ENCODE peak calls at places on chromosomes 6 and 20, in ten cellular contexts. B, H, P, W, F, S, N, U, Y and G are unnamed samples.

GRCh38 chr6:41683460-41684310 is 45.4 kb downstream of the MDFI start:
- DNase-seq in B (peak; percentile 79), H (no peak), P (peak; percentile 87), W (peak; percentile 82), F (peak; percentile 57), S (peak; percentile 65), N (peak; percentile 51), U (peak; percentile 75), Y (peak; percentile 75), G (peak; percentile 59)

GRCh38 chr6:40349566-40350192 is 237.5 kb downstream of the LRFN2 start:
- DNase-seq in B (no peak), H (no peak), P (no peak), W (no peak), F (no peak), S (no peak), N (no peak), U (no peak), Y (no peak), G (no peak)

GRCh38 chr20:46830886-46831632 is 63.6 kb upstream of the EYA2 start:
- DNase-seq in B (no peak), H (no peak), P (no peak), W (no peak), F (no peak), S (no peak), N (no peak), U (no peak), Y (no peak), G (no peak)

GRCh38 chr6:160804639-160805038 is 102.6 kb downstream of the PLG start:
- DNase-seq in B (no peak), H (no peak), P (no peak), W (no peak), F (no peak), S (no peak), N (no peak), U (no peak), Y (no peak), G (no peak)

GRCh38 chr6:91868539-91869202 is 1281.8 kb upstream of the MAP3K7 start:
- DNase-seq in B (no peak), H (no peak), P (no peak), W (no peak), F (no peak), S (no peak), N (no peak), U (no peak), Y (no peak), G (no peak)

GRCh38 chr6:33627876-33628275 is 6.8 kb downstream of the ITPR3 start:
- DNase-seq in B (no peak), H (no peak), P (no peak), W (no peak), F (no peak), S (no peak), N (no peak), U (no peak), Y (no peak), G (no peak)

GRCh38 chr20:40497781-40498691 is 191.0 kb downstream of the MAFB start:
- DNase-seq in B (no peak), H (no peak), P (no peak), W (peak; percentile 67), F (no peak), S (no peak), N (no peak), U (peak; percentile 72), Y (peak; percentile 22), G (no peak)

GRCh38 chr6:167146977-167147376 is 10.8 kb downstream of the GPR31 start:
- DNase-seq in B (no peak), H (no peak), P (no peak), W (no peak), F (no peak), S (no peak), N (no peak), U (no peak), Y (no peak), G (no peak)

GRCh38 chr6:156418253-156418652 is 358.9 kb upstream of the ARID1B start:
- DNase-seq in B (no peak), H (no peak), P (no peak), W (no peak), F (no peak), S (no peak), N (no peak), U (no peak), Y (no peak), G (no peak)

GRCh38 chr6:156421933-156422332 is 355.2 kb upstream of the ARID1B start:
- DNase-seq in B (no peak), H (no peak), P (no peak), W (no peak), F (peak; percentile 30), S (no peak), N (no peak), U (no peak), Y (no peak), G (no peak)

GRCh38 chr6:156423075-156423474 is 354.1 kb upstream of the ARID1B start:
- DNase-seq in B (no peak), H (no peak), P (no peak), W (no peak), F (no peak), S (no peak), N (no peak), U (no peak), Y (no peak), G (no peak)

GRCh38 chr6:156419594-156419993 is 357.6 kb upstream of the ARID1B start:
- DNase-seq in B (no peak), H (no peak), P (no peak), W (no peak), F (no peak), S (no peak), N (no peak), U (no peak), Y (no peak), G (no peak)

GRCh38 chr6:156420172-156420993 is 356.8 kb upstream of the ARID1B start:
- DNase-seq in B (no peak), H (no peak), P (no peak), W (no peak), F (no peak), S (no peak), N (peak; percentile 35), U (no peak), Y (no peak), G (no peak)
- TF ChIP-seq POLR2A in B (no peak), H (no peak), P (no peak), W (no peak), F (no peak), S (no peak), N (no peak), U (no peak), Y (no peak), G (no peak)

GRCh38 chr6:15132854-15133670 is 112.8 kb upstream of the JARID2 start:
- DNase-seq in B (peak; percentile 19), H (peak; percentile 95), P (no peak), W (no peak), F (peak; percentile 68), S (peak; percentile 82), N (peak; percentile 90), U (peak; percentile 7), Y (no peak), G (no peak)

GRCh38 chr6:15137086-15137485 is 108.8 kb upstream of the JARID2 start:
- DNase-seq in B (no peak), H (no peak), P (no peak), W (no peak), F (no peak), S (no peak), N (no peak), U (no peak), Y (no peak), G (no peak)

GRCh38 chr6:15129872-15130271 is 116.0 kb upstream of the JARID2 start:
- DNase-seq in B (no peak), H (no peak), P (no peak), W (no peak), F (no peak), S (no peak), N (no peak), U (no peak), Y (no peak), G (no peak)

DNA sequence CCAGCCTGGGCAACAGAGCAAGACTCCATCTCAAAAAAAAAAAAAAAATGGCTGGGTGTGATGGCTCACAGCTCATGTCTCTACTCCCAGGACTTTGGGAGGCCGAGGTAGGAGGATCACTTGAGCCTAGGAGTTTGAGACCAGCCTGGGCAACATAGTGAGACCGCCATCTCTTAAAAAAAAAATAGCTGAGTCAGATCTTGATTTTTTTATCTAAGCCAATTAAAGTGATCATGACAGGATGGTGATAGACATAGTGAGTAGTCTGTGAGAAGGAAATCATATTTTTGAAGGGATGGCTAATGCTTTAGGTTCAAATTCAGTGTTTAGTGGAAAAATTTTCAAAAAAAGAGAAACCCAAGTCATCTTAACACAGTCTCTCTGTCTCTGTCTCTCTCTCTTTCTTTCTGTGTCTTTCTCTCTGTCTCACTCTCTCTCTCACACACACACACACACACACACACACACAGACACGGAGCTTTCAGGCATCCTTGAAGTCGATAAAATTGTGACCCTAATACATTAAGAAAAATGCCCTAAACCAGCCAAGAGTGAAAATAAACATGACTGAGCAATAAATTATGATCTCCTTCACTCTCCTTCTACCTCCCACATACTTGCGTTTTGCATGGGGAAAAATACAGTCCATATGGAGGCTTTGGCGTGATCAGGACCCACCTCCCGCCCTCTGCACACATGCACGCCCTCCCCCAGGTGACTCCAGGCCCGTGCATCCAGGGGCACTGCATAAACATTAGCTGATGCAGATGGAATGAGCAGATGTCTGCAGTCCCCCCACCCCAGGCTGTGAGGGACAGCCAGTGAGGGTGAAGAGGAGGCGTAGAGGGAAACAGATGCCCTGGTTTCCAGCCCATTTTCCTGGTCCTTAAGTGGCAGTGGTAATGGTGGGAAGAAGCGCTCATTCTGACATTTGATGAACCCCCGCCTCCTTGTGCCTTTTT is 114.4 kb upstream of the JARID2 start:
- DNase-seq in B (peak; percentile 19), H (no peak), P (no peak), W (no peak), F (no peak), S (no peak), N (peak; percentile 9), U (no peak), Y (no peak), G (no peak)
- TF ChIP-seq POLR2A in B (no peak), H (no peak), P (no peak), W (no peak), F (no peak), S (no peak), N (no peak), U (no peak), Y (no peak), G (no peak)

DNA sequence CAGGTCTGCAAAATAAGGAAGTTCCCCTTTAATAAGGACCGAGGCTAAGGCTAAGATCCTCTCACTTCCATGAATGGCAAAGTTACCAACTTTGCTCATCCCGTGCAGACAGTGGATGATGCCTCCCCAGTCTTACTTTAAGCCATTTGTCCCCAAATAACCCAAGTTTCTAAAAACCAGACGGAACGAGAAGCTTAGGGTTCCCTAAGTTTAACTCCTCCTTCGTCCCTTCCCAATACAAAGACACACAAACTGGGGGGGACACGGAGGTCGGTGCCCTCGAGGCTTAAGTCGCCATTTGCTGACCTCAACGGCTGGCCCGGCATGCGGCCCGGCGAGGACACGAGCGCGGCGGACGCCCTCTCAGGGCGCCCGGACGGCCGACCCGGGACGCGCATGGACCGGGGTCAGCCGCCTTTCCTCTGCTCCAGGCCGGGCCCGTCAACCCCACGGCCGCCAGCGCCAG is 527 bp downstream of the FBXO30 start:
- DNase-seq in B (no peak), H (no peak), P (no peak), W (peak; percentile 62), F (peak; percentile 54), S (peak; percentile 4), N (no peak), U (peak; percentile 10), Y (no peak), G (no peak)
- TF ChIP-seq POLR2A in B (no peak), H (no peak), P (no peak), W (no peak), F (peak; percentile 50), S (no peak), N (no peak), U (no peak), Y (no peak), G (no peak)

GRCh38 chr20:60199866-60200265 is 241.6 kb downstream of the CDH26 start:
- DNase-seq in B (no peak), H (no peak), P (no peak), W (no peak), F (no peak), S (no peak), N (no peak), U (no peak), Y (no peak), G (no peak)
- TF ChIP-seq POLR2A in B (no peak), H (no peak), P (no peak), W (no peak), F (no peak), S (no peak), N (no peak), U (no peak), Y (no peak), G (no peak)